ENCODE peak calls at places on chromosome 18, in seven cellular contexts. One of them, this sample, is unnamed.

GRCh38 chr18:79625195-79625923 is 54.2 kb upstream of the CTDP1 start:
- DNase-seq in neural crest cell: no peak
- DNase-seq in AG09319: no peak
- DNase-seq in GM20000: peak
- DNase-seq in foreskin fibroblast: no peak
- DNase-seq in tibial artery: peak
- DNase-seq in RWPE1: no peak
- DNase-seq in this sample: no peak

GRCh38 chr18:10417191-10417590 is 37.2 kb upstream of the APCDD1 start:
- DNase-seq in AG09319: no peak
- DNase-seq in neural crest cell: no peak
- DNase-seq in foreskin fibroblast: no peak
- DNase-seq in GM20000: no peak
- DNase-seq in RWPE1: peak
- DNase-seq in tibial artery: no peak
- DNase-seq in this sample: no peak

GRCh38 chr18:78561757-78562445 is 417.7 kb upstream of the SALL3 start:
- DNase-seq in tibial artery: no peak
- DNase-seq in GM20000: no peak
- DNase-seq in RWPE1: no peak
- DNase-seq in foreskin fibroblast: no peak
- DNase-seq in neural crest cell: no peak
- DNase-seq in AG09319: no peak
- DNase-seq in this sample: no peak

GRCh38 chr18:32896781-32897547 is 124.1 kb upstream of the KLHL14 start:
- DNase-seq in neural crest cell: no peak
- DNase-seq in foreskin fibroblast: peak
- DNase-seq in AG09319: no peak
- DNase-seq in GM20000: no peak
- DNase-seq in RWPE1: no peak
- DNase-seq in tibial artery: no peak
- DNase-seq in this sample: no peak

GRCh38 chr18:77115461-77115907 is 17.1 kb downstream of the MBP start:
- DNase-seq in RWPE1: no peak
- DNase-seq in GM20000: no peak
- DNase-seq in AG09319: no peak
- DNase-seq in tibial artery: no peak
- DNase-seq in foreskin fibroblast: no peak
- DNase-seq in neural crest cell: no peak
- DNase-seq in this sample: no peak

GRCh38 chr18:67771271-67771670 is 254.8 kb upstream of the DSEL start:
- DNase-seq in GM20000: no peak
- DNase-seq in neural crest cell: no peak
- DNase-seq in foreskin fibroblast: peak
- DNase-seq in AG09319: no peak
- DNase-seq in RWPE1: peak
- DNase-seq in tibial artery: no peak
- DNase-seq in this sample: no peak

GRCh38 chr18:78430171-78430857 is 549.3 kb upstream of the SALL3 start:
- DNase-seq in neural crest cell: no peak
- DNase-seq in tibial artery: no peak
- DNase-seq in RWPE1: no peak
- DNase-seq in AG09319: no peak
- DNase-seq in foreskin fibroblast: no peak
- DNase-seq in GM20000: no peak
- DNase-seq in this sample: no peak

GRCh38 chr18:57649536-57650495 is 28.2 kb upstream of the NARS1 start:
- DNase-seq in RWPE1: peak
- DNase-seq in foreskin fibroblast: peak
- DNase-seq in neural crest cell: no peak
- DNase-seq in GM20000: peak
- DNase-seq in tibial artery: no peak
- DNase-seq in AG09319: peak
- DNase-seq in this sample: no peak

GRCh38 chr18:27608174-27608573 is 423.1 kb upstream of the CHST9 start:
- DNase-seq in AG09319: no peak
- DNase-seq in tibial artery: no peak
- DNase-seq in foreskin fibroblast: no peak
- DNase-seq in neural crest cell: no peak
- DNase-seq in RWPE1: no peak
- DNase-seq in GM20000: no peak
- DNase-seq in this sample: no peak

GRCh38 chr18:25982961-25983360 is 107.5 kb downstream of the SS18 start:
- DNase-seq in AG09319: no peak
- DNase-seq in GM20000: no peak
- DNase-seq in foreskin fibroblast: no peak
- DNase-seq in tibial artery: no peak
- DNase-seq in RWPE1: no peak
- DNase-seq in neural crest cell: no peak
- DNase-seq in this sample: no peak

GRCh38 chr18:55589625-55590291 is 1.8 kb upstream of the TCF4 start:
- DNase-seq in RWPE1: peak
- DNase-seq in tibial artery: peak
- DNase-seq in GM20000: peak
- DNase-seq in neural crest cell: peak
- DNase-seq in foreskin fibroblast: peak
- DNase-seq in AG09319: peak
- DNase-seq in this sample: peak

GRCh38 chr18:10736984-10737383 is 211.2 kb downstream of the NAPG start:
- DNase-seq in foreskin fibroblast: no peak
- DNase-seq in AG09319: no peak
- DNase-seq in GM20000: no peak
- DNase-seq in RWPE1: no peak
- DNase-seq in tibial artery: no peak
- DNase-seq in neural crest cell: no peak
- DNase-seq in this sample: no peak

GRCh38 chr18:53796042-53796729 is 428.3 kb downstream of the MBD2 start:
- DNase-seq in neural crest cell: no peak
- DNase-seq in GM20000: peak
- DNase-seq in RWPE1: peak
- DNase-seq in foreskin fibroblast: peak
- DNase-seq in AG09319: peak
- DNase-seq in tibial artery: peak
- DNase-seq in this sample: no peak

GRCh38 chr18:46155652-46156051 is 51.5 kb downstream of the HAUS1 start:
- DNase-seq in foreskin fibroblast: peak
- DNase-seq in AG09319: peak
- DNase-seq in RWPE1: peak
- DNase-seq in tibial artery: no peak
- DNase-seq in GM20000: no peak
- DNase-seq in neural crest cell: no peak
- DNase-seq in this sample: no peak

GRCh38 chr18:40355701-40356100 is 1599.3 kb upstream of the PIK3C3 start:
- DNase-seq in tibial artery: no peak
- DNase-seq in foreskin fibroblast: peak
- DNase-seq in neural crest cell: no peak
- DNase-seq in GM20000: no peak
- DNase-seq in RWPE1: peak
- DNase-seq in AG09319: no peak
- DNase-seq in this sample: no peak

GRCh38 chr18:42274488-42275137 is 319.6 kb downstream of the PIK3C3 start:
- DNase-seq in GM20000: no peak
- DNase-seq in foreskin fibroblast: no peak
- DNase-seq in RWPE1: no peak
- DNase-seq in neural crest cell: no peak
- DNase-seq in AG09319: no peak
- DNase-seq in tibial artery: no peak
- DNase-seq in this sample: no peak

GRCh38 chr18:2471523-2471922 is 99.8 kb downstream of the METTL4 start:
- DNase-seq in GM20000: no peak
- DNase-seq in RWPE1: no peak
- DNase-seq in foreskin fibroblast: no peak
- DNase-seq in tibial artery: no peak
- DNase-seq in AG09319: no peak
- DNase-seq in neural crest cell: no peak
- DNase-seq in this sample: no peak
- TF ChIP-seq CTCF in GM20000: no peak
- TF ChIP-seq CTCF in RWPE1: no peak
- TF ChIP-seq CTCF in foreskin fibroblast: no peak
- TF ChIP-seq CTCF in tibial artery: no peak
- TF ChIP-seq CTCF in AG09319: no peak
- TF ChIP-seq CTCF in neural crest cell: peak
- TF ChIP-seq CTCF in this sample: no peak

DNA sequence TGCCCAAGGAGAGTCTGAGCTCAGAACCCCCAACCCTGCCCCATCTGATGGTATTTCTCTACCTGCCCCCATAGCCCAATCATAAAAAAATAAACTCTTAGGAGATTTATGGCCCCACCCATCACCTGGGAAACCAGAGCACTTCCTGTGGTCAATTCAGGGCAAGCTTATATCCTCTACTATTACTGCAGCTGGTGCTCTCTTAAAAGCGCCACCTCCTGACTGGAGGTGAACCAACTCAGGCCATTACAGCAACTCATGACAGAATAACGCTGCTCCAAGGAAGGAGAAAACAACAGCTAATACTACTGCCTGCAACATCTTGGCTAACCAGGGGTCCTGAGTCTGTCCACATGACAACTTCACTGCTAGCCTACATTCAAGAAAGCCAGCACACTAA is 195.7 kb downstream of the MTCL1 start:
- DNase-seq in RWPE1: no peak
- DNase-seq in neural crest cell: no peak
- DNase-seq in foreskin fibroblast: no peak
- DNase-seq in GM20000: no peak
- DNase-seq in AG09319: no peak
- DNase-seq in tibial artery: no peak
- DNase-seq in this sample: no peak
- TF ChIP-seq CTCF in RWPE1: no peak
- TF ChIP-seq CTCF in neural crest cell: no peak
- TF ChIP-seq CTCF in foreskin fibroblast: no peak
- TF ChIP-seq CTCF in GM20000: no peak
- TF ChIP-seq CTCF in AG09319: no peak
- TF ChIP-seq CTCF in tibial artery: no peak
- TF ChIP-seq CTCF in this sample: no peak

DNA sequence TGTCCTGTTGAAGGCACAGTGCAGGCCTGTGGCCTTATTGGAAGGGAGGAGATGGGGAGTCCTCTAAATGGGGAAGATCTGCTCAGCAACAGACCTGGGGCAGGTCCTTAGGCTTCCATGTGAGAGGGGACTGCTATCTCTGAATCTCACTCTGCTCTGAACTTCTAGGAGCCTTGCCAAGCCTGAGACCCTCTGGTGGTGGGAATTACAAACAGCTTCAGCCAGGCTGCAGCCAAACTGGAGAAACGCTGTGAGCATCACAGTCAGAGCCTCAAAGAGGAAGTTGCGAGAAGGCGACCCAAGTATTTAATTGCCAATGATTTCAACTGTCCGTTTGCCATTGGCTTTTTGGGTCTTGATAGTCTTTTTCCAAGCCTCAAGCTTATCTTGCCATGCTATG is 66.8 kb upstream of the MC2R start:
- DNase-seq in foreskin fibroblast: no peak
- DNase-seq in tibial artery: no peak
- DNase-seq in neural crest cell: no peak
- DNase-seq in RWPE1: no peak
- DNase-seq in AG09319: no peak
- DNase-seq in GM20000: no peak
- DNase-seq in this sample: no peak
- TF ChIP-seq CTCF in foreskin fibroblast: no peak
- TF ChIP-seq CTCF in tibial artery: no peak
- TF ChIP-seq CTCF in neural crest cell: no peak
- TF ChIP-seq CTCF in RWPE1: no peak
- TF ChIP-seq CTCF in AG09319: no peak
- TF ChIP-seq CTCF in GM20000: no peak
- TF ChIP-seq CTCF in this sample: no peak

GRCh38 chr18:49055196-49055595 is 104.4 kb upstream of the SMAD7 start:
- DNase-seq in GM20000: no peak
- DNase-seq in neural crest cell: no peak
- DNase-seq in AG09319: no peak
- DNase-seq in foreskin fibroblast: no peak
- DNase-seq in tibial artery: no peak
- DNase-seq in RWPE1: no peak
- DNase-seq in this sample: no peak

GRCh38 chr18:49055787-49056186 is 105.0 kb upstream of the SMAD7 start:
- DNase-seq in AG09319: no peak
- DNase-seq in tibial artery: peak
- DNase-seq in RWPE1: no peak
- DNase-seq in neural crest cell: no peak
- DNase-seq in GM20000: peak
- DNase-seq in foreskin fibroblast: peak
- DNase-seq in this sample: no peak

GRCh38 chr18:49051323-49051967 is 100.7 kb upstream of the SMAD7 start:
- DNase-seq in AG09319: no peak
- DNase-seq in RWPE1: no peak
- DNase-seq in GM20000: no peak
- DNase-seq in tibial artery: no peak
- DNase-seq in foreskin fibroblast: no peak
- DNase-seq in neural crest cell: no peak
- DNase-seq in this sample: no peak

GRCh38 chr18:49050462-49050861 is 99.7 kb upstream of the SMAD7 start:
- DNase-seq in foreskin fibroblast: no peak
- DNase-seq in GM20000: no peak
- DNase-seq in AG09319: no peak
- DNase-seq in RWPE1: no peak
- DNase-seq in tibial artery: no peak
- DNase-seq in neural crest cell: no peak
- DNase-seq in this sample: no peak

DNA sequence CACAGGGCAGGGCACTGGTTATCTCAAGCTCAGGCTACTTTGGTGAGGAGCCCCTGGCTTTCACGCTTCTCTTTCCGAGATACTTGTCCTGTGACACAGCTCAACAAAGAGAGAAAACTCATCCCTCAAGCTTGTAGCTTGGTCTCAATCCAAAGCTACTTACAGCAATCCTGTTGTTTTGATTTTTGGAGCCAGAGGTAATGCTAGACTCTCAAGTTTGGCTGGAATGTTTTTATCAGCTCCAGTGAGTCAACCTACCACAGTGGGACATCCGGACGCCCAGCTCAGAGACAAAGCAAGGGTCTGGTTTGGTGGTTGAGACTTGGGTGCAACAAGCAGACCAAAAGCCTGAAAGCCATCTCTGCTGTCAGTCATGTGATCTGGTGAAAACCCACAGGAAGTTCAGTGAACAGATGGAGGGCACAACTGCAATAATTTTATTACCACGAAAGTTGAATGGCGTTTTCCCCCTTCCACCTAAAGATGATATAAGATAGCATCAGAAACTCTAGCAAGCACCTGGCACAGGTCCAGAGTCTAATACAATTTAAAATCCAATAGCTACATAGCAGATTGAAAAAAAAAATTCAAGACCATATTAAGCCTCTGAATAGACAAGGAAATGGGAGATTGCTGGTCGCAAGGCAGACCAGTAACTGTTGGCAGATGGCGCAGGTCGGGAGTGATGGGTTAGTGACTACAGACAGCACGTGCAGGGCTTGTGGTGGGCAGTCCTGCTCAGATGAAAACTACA is 102.3 kb upstream of the SMAD7 start:
- DNase-seq in GM20000: no peak
- DNase-seq in RWPE1: no peak
- DNase-seq in tibial artery: no peak
- DNase-seq in AG09319: peak
- DNase-seq in foreskin fibroblast: peak
- DNase-seq in neural crest cell: no peak
- DNase-seq in this sample: no peak
- TF ChIP-seq CTCF in GM20000: no peak
- TF ChIP-seq CTCF in RWPE1: no peak
- TF ChIP-seq CTCF in tibial artery: no peak
- TF ChIP-seq CTCF in AG09319: no peak
- TF ChIP-seq CTCF in foreskin fibroblast: no peak
- TF ChIP-seq CTCF in neural crest cell: no peak
- TF ChIP-seq CTCF in this sample: no peak